ENCODE peak calls at places on chromosomes 6 and 20, in four cellular contexts. W is RWPE1, V is T-cell, N is neural crest cell. C is an unnamed sample.

GRCh38 chr20:62500237-62500864 is 24.6 kb upstream of the GATA5 start:
- DNase-seq in W (peak), N (peak), V (peak), C (peak)

GRCh38 chr20:6665161-6665560 is 102.3 kb upstream of the BMP2 start:
- DNase-seq in N (no peak), V (no peak), W (no peak), C (no peak)

GRCh38 chr20:20404546-20405092 is 36.7 kb downstream of the INSM1 start:
- DNase-seq in W (no peak), N (no peak), V (no peak), C (no peak)

GRCh38 chr6:81896561-81896960 is 144.1 kb upstream of the TENT5A start:
- DNase-seq in N (no peak), V (no peak), W (no peak), C (no peak)

GRCh38 chr6:125749112-125749863 is at the start of gene HEY2:
- DNase-seq in W (peak), N (peak), V (peak), C (peak)

GRCh38 chr20:48771542-48771941 is 56.3 kb downstream of the PREX1 start:
- DNase-seq in W (no peak), V (no peak), N (no peak), C (no peak)

GRCh38 chr20:57767456-57767855 is 57.6 kb upstream of the PMEPA1 start:
- DNase-seq in W (no peak), V (no peak), N (no peak), C (no peak)

GRCh38 chr6:88823998-88824397 is 139.4 kb downstream of the RNGTT start:
- DNase-seq in N (no peak), V (no peak), W (peak), C (no peak)

GRCh38 chr6:13559251-13559650 is 15.2 kb upstream of the SIRT5 start:
- DNase-seq in N (no peak), W (no peak), V (no peak), C (no peak)

GRCh38 chr20:54293526-54293925 is 85.6 kb downstream of the PFDN4 start:
- DNase-seq in N (no peak), V (no peak), W (no peak), C (no peak)

GRCh38 chr20:35515949-35516645 is 13.4 kb downstream of the C20orf173 start:
- DNase-seq in V (no peak), W (peak), N (no peak), C (no peak)

GRCh38 chr20:41249371-41249770 is 68.2 kb downstream of the ZHX3 start:
- DNase-seq in V (no peak), W (peak), N (peak), C (no peak)

GRCh38 chr20:32062776-32063170 is 10.7 kb downstream of the HCK start:
- DNase-seq in W (no peak), N (no peak), V (no peak), C (no peak)

GRCh38 chr6:124131259-124131658 is 327.6 kb downstream of the NKAIN2 start:
- DNase-seq in N (no peak), W (no peak), V (no peak), C (no peak)

GRCh38 chr20:58420798-58421496 is 31.9 kb downstream of the VAPB start:
- DNase-seq in V (no peak), W (peak), N (no peak), C (no peak)

GRCh38 chr6:135970750-135971149 is 119.2 kb downstream of the PDE7B start:
- DNase-seq in W (no peak), N (no peak), V (no peak), C (no peak)

GRCh38 chr6:90293319-90293937 is 3.2 kb downstream of the BACH2 start:
- DNase-seq in W (no peak), V (no peak), N (no peak), C (no peak)

GRCh38 chr6:56661298-56661697 is 18.6 kb upstream of the DST start:
- DNase-seq in W (no peak), V (no peak), N (no peak), C (peak)

GRCh38 chr20:37921341-37921929 is 18.5 kb downstream of the VSTM2L start:
- DNase-seq in V (no peak), W (no peak), N (no peak), C (no peak)